ENCODE peak calls at places on chromosomes 13 and 19, in eight cellular contexts. E is heart right ventricle; K is left ventricle myocardium inferior; G is IMR-90; I is CD8-positive, alpha-beta T cell; M is endodermal cell; U is cardiac muscle cell; Y is cardiac fibroblast. N is an unnamed sample.

GRCh38 chr13:100314132-100314910 is 225.4 kb downstream of the PCCA start:
- DNase-seq in I (no peak), G (no peak), K (no peak), Y (no peak), U (no peak), E (no peak), M (no peak), N (no peak)

GRCh38 chr19:1241417-1242095 is at the start of gene ATP5F1D:
- DNase-seq in G (peak), Y (peak), K (peak), M (peak), E (peak), U (peak), I (peak), N (peak)

GRCh38 chr19:33547676-33548075 is 26.1 kb upstream of the PEPD start:
- DNase-seq in G (no peak), K (no peak), E (no peak), Y (no peak), U (no peak), M (no peak), I (no peak), N (no peak)

GRCh38 chr13:112918746-112919145 is 50.3 kb upstream of the MCF2L start:
- DNase-seq in Y (no peak), I (no peak), U (no peak), G (no peak), K (no peak), M (no peak), E (no peak), N (no peak)

GRCh38 chr13:73767191-73767741 is 366.9 kb downstream of the KLF12 start:
- DNase-seq in U (no peak), K (no peak), M (peak), G (peak), Y (no peak), E (no peak), I (peak), N (no peak)

GRCh38 chr13:70795484-70795883 is 687.2 kb upstream of the KLHL1 start:
- DNase-seq in U (no peak), K (no peak), M (no peak), E (no peak), I (no peak), Y (no peak), G (no peak), N (no peak)

GRCh38 chr19:18674616-18675015 is 8.9 kb upstream of the CRTC1 start:
- DNase-seq in I (no peak), M (no peak), K (peak), U (no peak), E (peak), G (peak), Y (peak), N (no peak)

GRCh38 chr19:41870401-41870873 is 6.6 kb upstream of the CD79A start:
- DNase-seq in Y (peak), E (no peak), U (peak), M (peak), I (no peak), K (no peak), G (peak), N (no peak)

GRCh38 chr19:9799162-9799561 is 19.7 kb downstream of the FBXL12 start:
- DNase-seq in K (no peak), Y (no peak), G (no peak), U (no peak), E (no peak), I (no peak), M (no peak), N (no peak)

GRCh38 chr19:29665826-29666633 is 769 bp downstream of the PLEKHF1 start:
- DNase-seq in U (peak), M (peak), K (peak), Y (peak), I (peak), E (peak), G (peak), N (peak)

GRCh38 chr19:31639306-31639705 is 290.1 kb upstream of the TSHZ3 start:
- DNase-seq in K (no peak), E (no peak), M (no peak), I (no peak), G (peak), U (peak), Y (no peak), N (no peak)

GRCh38 chr19:13604902-13605586 is 98.8 kb upstream of the CACNA1A start:
- DNase-seq in U (no peak), Y (no peak), M (no peak), I (no peak), G (no peak), K (no peak), E (no peak), N (no peak)

GRCh38 chr13:75321084-75321483 is 160.9 kb downstream of the TBC1D4 start:
- DNase-seq in I (no peak), K (no peak), M (no peak), U (no peak), E (no peak), Y (no peak), G (no peak), N (no peak)

GRCh38 chr19:1064661-1065605 is 2.0 kb upstream of the ARHGAP45 start:
- DNase-seq in E (peak), U (peak), M (peak), I (peak), Y (peak), G (peak), K (peak), N (peak)

GRCh38 chr13:110061270-110061669 is 245.7 kb downstream of the COL4A1 start:
- DNase-seq in K (no peak), Y (no peak), I (no peak), E (no peak), M (no peak), U (no peak), G (no peak), N (no peak)
- TF ChIP-seq CTCF in K (no peak), Y (no peak), I (no peak), E (no peak), M (peak), U (no peak), G (no peak), N (no peak)

GRCh38 chr19:48213959-48214358 is 41.8 kb downstream of the CARD8 start:
- DNase-seq in M (no peak), U (no peak), G (no peak), I (no peak), E (no peak), K (no peak), Y (no peak), N (no peak)

GRCh38 chr19:48221628-48222027 is 34.1 kb downstream of the CARD8 start:
- DNase-seq in G (no peak), U (no peak), Y (no peak), K (no peak), E (no peak), I (no peak), M (no peak), N (no peak)

GRCh38 chr19:48218964-48219363 is 36.7 kb downstream of the CARD8 start:
- DNase-seq in E (no peak), U (peak), K (no peak), I (no peak), Y (peak), M (no peak), G (peak), N (no peak)

GRCh38 chr19:48216933-48217332 is 38.8 kb downstream of the CARD8 start:
- DNase-seq in G (no peak), I (no peak), Y (no peak), K (no peak), U (no peak), M (peak), E (no peak), N (no peak)
- TF ChIP-seq CTCF in G (no peak), I (no peak), Y (no peak), K (no peak), U (no peak), M (peak), E (no peak), N (peak)

GRCh38 chr13:21338156-21338555 is 120.9 kb downstream of the ZDHHC20 start:
- DNase-seq in M (peak), U (no peak), G (no peak), K (no peak), I (no peak), E (no peak), Y (no peak), N (no peak)
- TF ChIP-seq CTCF in M (peak), U (no peak), G (no peak), K (no peak), I (no peak), E (no peak), Y (no peak), N (no peak)

GRCh38 chr19:8455018-8455417 is 10.2 kb downstream of the HNRNPM start:
- DNase-seq in Y (no peak), I (no peak), M (no peak), E (no peak), G (no peak), U (no peak), K (no peak), N (no peak)

GRCh38 chr19:8454218-8454617 is 9.4 kb downstream of the HNRNPM start:
- DNase-seq in G (no peak), K (no peak), M (no peak), Y (no peak), I (no peak), E (no peak), U (no peak), N (no peak)

GRCh38 chr19:8457209-8457608 is 12.4 kb downstream of the HNRNPM start:
- DNase-seq in U (no peak), E (no peak), G (no peak), I (no peak), Y (no peak), K (no peak), M (no peak), N (no peak)

GRCh38 chr19:8457802-8458201 is 13.0 kb downstream of the HNRNPM start:
- DNase-seq in Y (no peak), G (no peak), U (no peak), M (no peak), I (no peak), K (no peak), E (no peak), N (no peak)

GRCh38 chr19:8456064-8456463 is 11.3 kb downstream of the HNRNPM start:
- DNase-seq in Y (no peak), E (no peak), G (no peak), I (no peak), K (no peak), M (peak), U (no peak), N (peak)
- TF ChIP-seq CTCF in Y (peak), E (peak), G (no peak), I (no peak), K (peak), M (peak), U (peak), N (no peak)

N was measured in nephron progenitor cell.